ENCODE peak calls at places on chromosomes 3 and 15, in ten cellular contexts. One of them, this sample, is unnamed.

GRCh38 chr3:116607205-116607604 is 102.4 kb upstream of the TUSC7 start:
- DNase-seq in islet precursor cell: no peak
- DNase-seq in iris pigment epithelial cell: no peak
- DNase-seq in activated CD8-positive, alpha-beta T cell treated with anti-CD3 and anti-CD28 coated beads for 36 hours: no peak
- DNase-seq in thoracic aorta: no peak
- DNase-seq in NCI-H1436: no peak
- DNase-seq in activated CD8-positive, alpha-beta memory T cell treated with anti-CD3 and anti-CD28 coated beads for 4 hours: no peak
- DNase-seq in activated CD4-positive, alpha-beta T cell treated with anti-CD3 and anti-CD28 coated beads, Interleukin-2, amount 50 U/mL, for 48 hours: no peak
- DNase-seq in AML-193: no peak
- DNase-seq in MV-4-11: no peak
- DNase-seq in this sample: no peak

GRCh38 chr3:15601046-15601398 is 347 bp downstream of the HACL1 start:
- DNase-seq in NCI-H1436: no peak
- DNase-seq in MV-4-11: no peak
- DNase-seq in islet precursor cell: no peak
- DNase-seq in iris pigment epithelial cell: peak
- DNase-seq in AML-193: no peak
- DNase-seq in thoracic aorta: no peak
- DNase-seq in activated CD8-positive, alpha-beta T cell treated with anti-CD3 and anti-CD28 coated beads for 36 hours: no peak
- DNase-seq in activated CD4-positive, alpha-beta T cell treated with anti-CD3 and anti-CD28 coated beads, Interleukin-2, amount 50 U/mL, for 48 hours: no peak
- DNase-seq in activated CD8-positive, alpha-beta memory T cell treated with anti-CD3 and anti-CD28 coated beads for 4 hours: no peak
- DNase-seq in this sample: no peak

GRCh38 chr15:95825672-95826387 is 504.7 kb upstream of the NR2F2 start:
- DNase-seq in activated CD8-positive, alpha-beta memory T cell treated with anti-CD3 and anti-CD28 coated beads for 4 hours: no peak
- DNase-seq in thoracic aorta: no peak
- DNase-seq in iris pigment epithelial cell: no peak
- DNase-seq in AML-193: no peak
- DNase-seq in islet precursor cell: no peak
- DNase-seq in activated CD4-positive, alpha-beta T cell treated with anti-CD3 and anti-CD28 coated beads, Interleukin-2, amount 50 U/mL, for 48 hours: no peak
- DNase-seq in MV-4-11: no peak
- DNase-seq in activated CD8-positive, alpha-beta T cell treated with anti-CD3 and anti-CD28 coated beads for 36 hours: no peak
- DNase-seq in NCI-H1436: no peak
- DNase-seq in this sample: no peak

GRCh38 chr15:47477253-47477652 is 240.1 kb upstream of the SEMA6D start:
- DNase-seq in activated CD4-positive, alpha-beta T cell treated with anti-CD3 and anti-CD28 coated beads, Interleukin-2, amount 50 U/mL, for 48 hours: no peak
- DNase-seq in NCI-H1436: no peak
- DNase-seq in MV-4-11: no peak
- DNase-seq in activated CD8-positive, alpha-beta memory T cell treated with anti-CD3 and anti-CD28 coated beads for 4 hours: no peak
- DNase-seq in iris pigment epithelial cell: no peak
- DNase-seq in thoracic aorta: no peak
- DNase-seq in islet precursor cell: no peak
- DNase-seq in AML-193: no peak
- DNase-seq in activated CD8-positive, alpha-beta T cell treated with anti-CD3 and anti-CD28 coated beads for 36 hours: no peak
- DNase-seq in this sample: no peak

GRCh38 chr15:38378162-38378560 is 75.8 kb upstream of the FAM98B start:
- DNase-seq in AML-193: no peak
- DNase-seq in iris pigment epithelial cell: peak
- DNase-seq in NCI-H1436: no peak
- DNase-seq in thoracic aorta: no peak
- DNase-seq in activated CD8-positive, alpha-beta memory T cell treated with anti-CD3 and anti-CD28 coated beads for 4 hours: no peak
- DNase-seq in activated CD8-positive, alpha-beta T cell treated with anti-CD3 and anti-CD28 coated beads for 36 hours: no peak
- DNase-seq in islet precursor cell: no peak
- DNase-seq in MV-4-11: no peak
- DNase-seq in activated CD4-positive, alpha-beta T cell treated with anti-CD3 and anti-CD28 coated beads, Interleukin-2, amount 50 U/mL, for 48 hours: no peak
- DNase-seq in this sample: no peak

GRCh38 chr15:74174216-74174965 is 881 bp downstream of the ISLR start:
- DNase-seq in thoracic aorta: no peak
- DNase-seq in iris pigment epithelial cell: no peak
- DNase-seq in AML-193: no peak
- DNase-seq in NCI-H1436: no peak
- DNase-seq in activated CD4-positive, alpha-beta T cell treated with anti-CD3 and anti-CD28 coated beads, Interleukin-2, amount 50 U/mL, for 48 hours: no peak
- DNase-seq in islet precursor cell: peak
- DNase-seq in activated CD8-positive, alpha-beta T cell treated with anti-CD3 and anti-CD28 coated beads for 36 hours: no peak
- DNase-seq in activated CD8-positive, alpha-beta memory T cell treated with anti-CD3 and anti-CD28 coated beads for 4 hours: no peak
- DNase-seq in MV-4-11: no peak
- DNase-seq in this sample: no peak

GRCh38 chr15:69576035-69576526 is 123.5 kb downstream of the RPLP1 start:
- DNase-seq in islet precursor cell: peak
- DNase-seq in activated CD8-positive, alpha-beta memory T cell treated with anti-CD3 and anti-CD28 coated beads for 4 hours: peak
- DNase-seq in NCI-H1436: peak
- DNase-seq in iris pigment epithelial cell: no peak
- DNase-seq in MV-4-11: peak
- DNase-seq in activated CD4-positive, alpha-beta T cell treated with anti-CD3 and anti-CD28 coated beads, Interleukin-2, amount 50 U/mL, for 48 hours: peak
- DNase-seq in thoracic aorta: no peak
- DNase-seq in AML-193: peak
- DNase-seq in activated CD8-positive, alpha-beta T cell treated with anti-CD3 and anti-CD28 coated beads for 36 hours: peak
- DNase-seq in this sample: peak

GRCh38 chr3:114299421-114299820 is 5.6 kb downstream of the TIGIT start:
- DNase-seq in activated CD8-positive, alpha-beta memory T cell treated with anti-CD3 and anti-CD28 coated beads for 4 hours: no peak
- DNase-seq in MV-4-11: peak
- DNase-seq in AML-193: peak
- DNase-seq in islet precursor cell: peak
- DNase-seq in activated CD8-positive, alpha-beta T cell treated with anti-CD3 and anti-CD28 coated beads for 36 hours: peak
- DNase-seq in iris pigment epithelial cell: peak
- DNase-seq in NCI-H1436: peak
- DNase-seq in activated CD4-positive, alpha-beta T cell treated with anti-CD3 and anti-CD28 coated beads, Interleukin-2, amount 50 U/mL, for 48 hours: no peak
- DNase-seq in thoracic aorta: no peak
- DNase-seq in this sample: peak

GRCh38 chr3:58088501-58088900 is 80.3 kb downstream of the FLNB start:
- DNase-seq in AML-193: no peak
- DNase-seq in thoracic aorta: no peak
- DNase-seq in MV-4-11: no peak
- DNase-seq in activated CD8-positive, alpha-beta memory T cell treated with anti-CD3 and anti-CD28 coated beads for 4 hours: no peak
- DNase-seq in activated CD4-positive, alpha-beta T cell treated with anti-CD3 and anti-CD28 coated beads, Interleukin-2, amount 50 U/mL, for 48 hours: no peak
- DNase-seq in activated CD8-positive, alpha-beta T cell treated with anti-CD3 and anti-CD28 coated beads for 36 hours: no peak
- DNase-seq in islet precursor cell: no peak
- DNase-seq in iris pigment epithelial cell: no peak
- DNase-seq in NCI-H1436: no peak
- DNase-seq in this sample: no peak

GRCh38 chr3:37953226-37953625 is 37.4 kb upstream of the VILL start:
- DNase-seq in thoracic aorta: no peak
- DNase-seq in AML-193: no peak
- DNase-seq in islet precursor cell: no peak
- DNase-seq in activated CD8-positive, alpha-beta T cell treated with anti-CD3 and anti-CD28 coated beads for 36 hours: no peak
- DNase-seq in MV-4-11: no peak
- DNase-seq in NCI-H1436: no peak
- DNase-seq in activated CD8-positive, alpha-beta memory T cell treated with anti-CD3 and anti-CD28 coated beads for 4 hours: no peak
- DNase-seq in activated CD4-positive, alpha-beta T cell treated with anti-CD3 and anti-CD28 coated beads, Interleukin-2, amount 50 U/mL, for 48 hours: no peak
- DNase-seq in iris pigment epithelial cell: no peak
- DNase-seq in this sample: no peak

GRCh38 chr3:171320721-171321120 is 139.5 kb downstream of the TNIK start:
- DNase-seq in thoracic aorta: no peak
- DNase-seq in activated CD8-positive, alpha-beta memory T cell treated with anti-CD3 and anti-CD28 coated beads for 4 hours: no peak
- DNase-seq in activated CD4-positive, alpha-beta T cell treated with anti-CD3 and anti-CD28 coated beads, Interleukin-2, amount 50 U/mL, for 48 hours: no peak
- DNase-seq in MV-4-11: no peak
- DNase-seq in NCI-H1436: no peak
- DNase-seq in islet precursor cell: no peak
- DNase-seq in AML-193: no peak
- DNase-seq in activated CD8-positive, alpha-beta T cell treated with anti-CD3 and anti-CD28 coated beads for 36 hours: no peak
- DNase-seq in iris pigment epithelial cell: peak
- DNase-seq in this sample: no peak

GRCh38 chr3:48851407-48851806 is 3.7 kb upstream of the PRKAR2A start:
- DNase-seq in activated CD4-positive, alpha-beta T cell treated with anti-CD3 and anti-CD28 coated beads, Interleukin-2, amount 50 U/mL, for 48 hours: no peak
- DNase-seq in AML-193: no peak
- DNase-seq in activated CD8-positive, alpha-beta T cell treated with anti-CD3 and anti-CD28 coated beads for 36 hours: no peak
- DNase-seq in iris pigment epithelial cell: peak
- DNase-seq in MV-4-11: peak
- DNase-seq in thoracic aorta: no peak
- DNase-seq in islet precursor cell: no peak
- DNase-seq in NCI-H1436: no peak
- DNase-seq in activated CD8-positive, alpha-beta memory T cell treated with anti-CD3 and anti-CD28 coated beads for 4 hours: no peak
- DNase-seq in this sample: no peak

GRCh38 chr15:33912326-33912725 is 56.0 kb upstream of the CHRM5 start:
- DNase-seq in iris pigment epithelial cell: no peak
- DNase-seq in NCI-H1436: no peak
- DNase-seq in islet precursor cell: no peak
- DNase-seq in AML-193: no peak
- DNase-seq in activated CD4-positive, alpha-beta T cell treated with anti-CD3 and anti-CD28 coated beads, Interleukin-2, amount 50 U/mL, for 48 hours: no peak
- DNase-seq in MV-4-11: no peak
- DNase-seq in thoracic aorta: no peak
- DNase-seq in activated CD8-positive, alpha-beta memory T cell treated with anti-CD3 and anti-CD28 coated beads for 4 hours: no peak
- DNase-seq in activated CD8-positive, alpha-beta T cell treated with anti-CD3 and anti-CD28 coated beads for 36 hours: no peak
- DNase-seq in this sample: no peak

GRCh38 chr3:32818431-32819085 is 761 bp downstream of the TRIM71 start:
- DNase-seq in activated CD8-positive, alpha-beta T cell treated with anti-CD3 and anti-CD28 coated beads for 36 hours: peak
- DNase-seq in iris pigment epithelial cell: no peak
- DNase-seq in activated CD8-positive, alpha-beta memory T cell treated with anti-CD3 and anti-CD28 coated beads for 4 hours: no peak
- DNase-seq in MV-4-11: no peak
- DNase-seq in NCI-H1436: no peak
- DNase-seq in activated CD4-positive, alpha-beta T cell treated with anti-CD3 and anti-CD28 coated beads, Interleukin-2, amount 50 U/mL, for 48 hours: peak
- DNase-seq in AML-193: no peak
- DNase-seq in thoracic aorta: no peak
- DNase-seq in islet precursor cell: peak
- DNase-seq in this sample: no peak

GRCh38 chr3:179113903-179114302 is 34.3 kb upstream of the PIK3CA start:
- DNase-seq in AML-193: no peak
- DNase-seq in activated CD8-positive, alpha-beta T cell treated with anti-CD3 and anti-CD28 coated beads for 36 hours: no peak
- DNase-seq in activated CD4-positive, alpha-beta T cell treated with anti-CD3 and anti-CD28 coated beads, Interleukin-2, amount 50 U/mL, for 48 hours: no peak
- DNase-seq in MV-4-11: no peak
- DNase-seq in islet precursor cell: no peak
- DNase-seq in NCI-H1436: no peak
- DNase-seq in iris pigment epithelial cell: peak
- DNase-seq in activated CD8-positive, alpha-beta memory T cell treated with anti-CD3 and anti-CD28 coated beads for 4 hours: no peak
- DNase-seq in thoracic aorta: no peak
- DNase-seq in this sample: no peak

GRCh38 chr3:122299872-122300460 is 25.1 kb upstream of the CSTA start:
- DNase-seq in AML-193: peak
- DNase-seq in activated CD8-positive, alpha-beta T cell treated with anti-CD3 and anti-CD28 coated beads for 36 hours: peak
- DNase-seq in islet precursor cell: no peak
- DNase-seq in activated CD8-positive, alpha-beta memory T cell treated with anti-CD3 and anti-CD28 coated beads for 4 hours: peak
- DNase-seq in NCI-H1436: no peak
- DNase-seq in thoracic aorta: no peak
- DNase-seq in iris pigment epithelial cell: peak
- DNase-seq in MV-4-11: peak
- DNase-seq in activated CD4-positive, alpha-beta T cell treated with anti-CD3 and anti-CD28 coated beads, Interleukin-2, amount 50 U/mL, for 48 hours: peak
- DNase-seq in this sample: no peak

GRCh38 chr3:30245805-30246622 is 360.4 kb upstream of the TGFBR2 start:
- DNase-seq in activated CD8-positive, alpha-beta T cell treated with anti-CD3 and anti-CD28 coated beads for 36 hours: no peak
- DNase-seq in NCI-H1436: no peak
- DNase-seq in MV-4-11: no peak
- DNase-seq in AML-193: no peak
- DNase-seq in activated CD4-positive, alpha-beta T cell treated with anti-CD3 and anti-CD28 coated beads, Interleukin-2, amount 50 U/mL, for 48 hours: no peak
- DNase-seq in thoracic aorta: no peak
- DNase-seq in iris pigment epithelial cell: no peak
- DNase-seq in islet precursor cell: no peak
- DNase-seq in activated CD8-positive, alpha-beta memory T cell treated with anti-CD3 and anti-CD28 coated beads for 4 hours: no peak
- DNase-seq in this sample: no peak

GRCh38 chr3:119324899-119325298 is 30.7 kb downstream of the ARHGAP31 start:
- DNase-seq in AML-193: no peak
- DNase-seq in NCI-H1436: no peak
- DNase-seq in activated CD8-positive, alpha-beta memory T cell treated with anti-CD3 and anti-CD28 coated beads for 4 hours: no peak
- DNase-seq in thoracic aorta: no peak
- DNase-seq in MV-4-11: no peak
- DNase-seq in activated CD8-positive, alpha-beta T cell treated with anti-CD3 and anti-CD28 coated beads for 36 hours: no peak
- DNase-seq in islet precursor cell: no peak
- DNase-seq in iris pigment epithelial cell: no peak
- DNase-seq in activated CD4-positive, alpha-beta T cell treated with anti-CD3 and anti-CD28 coated beads, Interleukin-2, amount 50 U/mL, for 48 hours: no peak
- DNase-seq in this sample: no peak

GRCh38 chr3:88984266-88984665 is 123.2 kb upstream of the EPHA3 start:
- DNase-seq in islet precursor cell: no peak
- DNase-seq in activated CD4-positive, alpha-beta T cell treated with anti-CD3 and anti-CD28 coated beads, Interleukin-2, amount 50 U/mL, for 48 hours: no peak
- DNase-seq in AML-193: no peak
- DNase-seq in thoracic aorta: no peak
- DNase-seq in activated CD8-positive, alpha-beta memory T cell treated with anti-CD3 and anti-CD28 coated beads for 4 hours: no peak
- DNase-seq in NCI-H1436: no peak
- DNase-seq in activated CD8-positive, alpha-beta T cell treated with anti-CD3 and anti-CD28 coated beads for 36 hours: no peak
- DNase-seq in iris pigment epithelial cell: peak
- DNase-seq in MV-4-11: no peak
- DNase-seq in this sample: no peak

GRCh38 chr15:80188293-80188692 is 35.5 kb downstream of the FAH start:
- DNase-seq in activated CD8-positive, alpha-beta T cell treated with anti-CD3 and anti-CD28 coated beads for 36 hours: no peak
- DNase-seq in NCI-H1436: no peak
- DNase-seq in MV-4-11: no peak
- DNase-seq in thoracic aorta: no peak
- DNase-seq in activated CD4-positive, alpha-beta T cell treated with anti-CD3 and anti-CD28 coated beads, Interleukin-2, amount 50 U/mL, for 48 hours: no peak
- DNase-seq in AML-193: no peak
- DNase-seq in activated CD8-positive, alpha-beta memory T cell treated with anti-CD3 and anti-CD28 coated beads for 4 hours: no peak
- DNase-seq in islet precursor cell: no peak
- DNase-seq in iris pigment epithelial cell: no peak
- DNase-seq in this sample: no peak

GRCh38 chr3:123432832-123433523 is 15.9 kb downstream of the ADCY5 start:
- DNase-seq in iris pigment epithelial cell: no peak
- DNase-seq in MV-4-11: no peak
- DNase-seq in AML-193: no peak
- DNase-seq in islet precursor cell: no peak
- DNase-seq in activated CD8-positive, alpha-beta memory T cell treated with anti-CD3 and anti-CD28 coated beads for 4 hours: no peak
- DNase-seq in activated CD4-positive, alpha-beta T cell treated with anti-CD3 and anti-CD28 coated beads, Interleukin-2, amount 50 U/mL, for 48 hours: no peak
- DNase-seq in NCI-H1436: no peak
- DNase-seq in thoracic aorta: no peak
- DNase-seq in activated CD8-positive, alpha-beta T cell treated with anti-CD3 and anti-CD28 coated beads for 36 hours: no peak
- DNase-seq in this sample: no peak

GRCh38 chr3:139285691-139286090 is 58.1 kb upstream of the MRPS22 start:
- DNase-seq in iris pigment epithelial cell: no peak
- DNase-seq in AML-193: no peak
- DNase-seq in activated CD8-positive, alpha-beta memory T cell treated with anti-CD3 and anti-CD28 coated beads for 4 hours: no peak
- DNase-seq in MV-4-11: no peak
- DNase-seq in activated CD8-positive, alpha-beta T cell treated with anti-CD3 and anti-CD28 coated beads for 36 hours: no peak
- DNase-seq in islet precursor cell: no peak
- DNase-seq in NCI-H1436: no peak
- DNase-seq in thoracic aorta: no peak
- DNase-seq in activated CD4-positive, alpha-beta T cell treated with anti-CD3 and anti-CD28 coated beads, Interleukin-2, amount 50 U/mL, for 48 hours: no peak
- DNase-seq in this sample: no peak

GRCh38 chr3:107897471-107898180 is 193.2 kb downstream of the CD47 start:
- DNase-seq in activated CD4-positive, alpha-beta T cell treated with anti-CD3 and anti-CD28 coated beads, Interleukin-2, amount 50 U/mL, for 48 hours: no peak
- DNase-seq in NCI-H1436: peak
- DNase-seq in iris pigment epithelial cell: no peak
- DNase-seq in thoracic aorta: no peak
- DNase-seq in activated CD8-positive, alpha-beta memory T cell treated with anti-CD3 and anti-CD28 coated beads for 4 hours: no peak
- DNase-seq in AML-193: no peak
- DNase-seq in activated CD8-positive, alpha-beta T cell treated with anti-CD3 and anti-CD28 coated beads for 36 hours: no peak
- DNase-seq in MV-4-11: peak
- DNase-seq in islet precursor cell: no peak
- DNase-seq in this sample: no peak

GRCh38 chr3:194971009-194971408 is 285.3 kb downstream of the FAM43A start:
- DNase-seq in NCI-H1436: no peak
- DNase-seq in activated CD4-positive, alpha-beta T cell treated with anti-CD3 and anti-CD28 coated beads, Interleukin-2, amount 50 U/mL, for 48 hours: no peak
- DNase-seq in MV-4-11: no peak
- DNase-seq in activated CD8-positive, alpha-beta T cell treated with anti-CD3 and anti-CD28 coated beads for 36 hours: no peak
- DNase-seq in iris pigment epithelial cell: no peak
- DNase-seq in thoracic aorta: no peak
- DNase-seq in AML-193: no peak
- DNase-seq in activated CD8-positive, alpha-beta memory T cell treated with anti-CD3 and anti-CD28 coated beads for 4 hours: no peak
- DNase-seq in islet precursor cell: peak
- DNase-seq in this sample: no peak

GRCh38 chr3:38545396-38545949 is 49.3 kb downstream of the EXOG start:
- DNase-seq in islet precursor cell: peak
- DNase-seq in NCI-H1436: no peak
- DNase-seq in AML-193: no peak
- DNase-seq in activated CD4-positive, alpha-beta T cell treated with anti-CD3 and anti-CD28 coated beads, Interleukin-2, amount 50 U/mL, for 48 hours: no peak
- DNase-seq in activated CD8-positive, alpha-beta T cell treated with anti-CD3 and anti-CD28 coated beads for 36 hours: no peak
- DNase-seq in MV-4-11: no peak
- DNase-seq in thoracic aorta: no peak
- DNase-seq in activated CD8-positive, alpha-beta memory T cell treated with anti-CD3 and anti-CD28 coated beads for 4 hours: no peak
- DNase-seq in iris pigment epithelial cell: no peak
- DNase-seq in this sample: peak

GRCh38 chr3:169914321-169914720 is 2.9 kb downstream of the SAMD7 start:
- DNase-seq in MV-4-11: peak
- DNase-seq in activated CD8-positive, alpha-beta memory T cell treated with anti-CD3 and anti-CD28 coated beads for 4 hours: no peak
- DNase-seq in activated CD4-positive, alpha-beta T cell treated with anti-CD3 and anti-CD28 coated beads, Interleukin-2, amount 50 U/mL, for 48 hours: no peak
- DNase-seq in AML-193: no peak
- DNase-seq in NCI-H1436: no peak
- DNase-seq in iris pigment epithelial cell: peak
- DNase-seq in activated CD8-positive, alpha-beta T cell treated with anti-CD3 and anti-CD28 coated beads for 36 hours: no peak
- DNase-seq in islet precursor cell: no peak
- DNase-seq in thoracic aorta: no peak
- DNase-seq in this sample: no peak

GRCh38 chr3:16600771-16601538 is 4.3 kb downstream of the DAZL start:
- DNase-seq in thoracic aorta: peak
- DNase-seq in activated CD8-positive, alpha-beta T cell treated with anti-CD3 and anti-CD28 coated beads for 36 hours: peak
- DNase-seq in iris pigment epithelial cell: peak
- DNase-seq in NCI-H1436: peak
- DNase-seq in activated CD8-positive, alpha-beta memory T cell treated with anti-CD3 and anti-CD28 coated beads for 4 hours: peak
- DNase-seq in MV-4-11: peak
- DNase-seq in islet precursor cell: peak
- DNase-seq in activated CD4-positive, alpha-beta T cell treated with anti-CD3 and anti-CD28 coated beads, Interleukin-2, amount 50 U/mL, for 48 hours: peak
- DNase-seq in AML-193: peak
- DNase-seq in this sample: peak

GRCh38 chr3:10548997-10549396 is 43.6 kb upstream of the ATP2B2 start:
- DNase-seq in NCI-H1436: no peak
- DNase-seq in activated CD4-positive, alpha-beta T cell treated with anti-CD3 and anti-CD28 coated beads, Interleukin-2, amount 50 U/mL, for 48 hours: peak
- DNase-seq in MV-4-11: no peak
- DNase-seq in activated CD8-positive, alpha-beta T cell treated with anti-CD3 and anti-CD28 coated beads for 36 hours: peak
- DNase-seq in AML-193: no peak
- DNase-seq in islet precursor cell: peak
- DNase-seq in thoracic aorta: no peak
- DNase-seq in iris pigment epithelial cell: no peak
- DNase-seq in activated CD8-positive, alpha-beta memory T cell treated with anti-CD3 and anti-CD28 coated beads for 4 hours: no peak
- DNase-seq in this sample: peak